ENCODE peak calls at places on chromosomes 1 and 21, in four cellular contexts. T, R, W and S are unnamed samples.

GRCh38 chr1:113140588-113141446 is 67.8 kb downstream of the LRIG2 start:
- DNase-seq in T (peak; percentile 64), R (peak; percentile 79), W (no peak), S (peak; percentile 55)

GRCh38 chr1:212700892-212701819 is 1.5 kb upstream of the BATF3 start:
- DNase-seq in T (peak; percentile 65), R (peak; percentile 51), W (peak; percentile 10), S (peak; percentile 55)

GRCh38 chr1:221419513-221420088 is 322.3 kb downstream of the DUSP10 start:
- DNase-seq in T (peak; percentile 60), R (no peak), W (no peak), S (no peak)

GRCh38 chr1:152946248-152946647 is 758 bp upstream of the SPRR5 start:
- DNase-seq in T (no peak), R (no peak), W (no peak), S (no peak)

GRCh38 chr21:25790122-25790951 is 55.6 kb downstream of the GABPA start:
- DNase-seq in T (peak; percentile 63), R (peak; percentile 40), W (no peak), S (no peak)

GRCh38 chr21:45819478-45820170 is 161.9 kb upstream of the COL6A1 start:
- DNase-seq in T (no peak), R (peak; percentile 73), W (no peak), S (no peak)

GRCh38 chr21:46385846-46386725 is 62.1 kb downstream of the PCNT start:
- DNase-seq in T (no peak), R (peak; percentile 53), W (no peak), S (peak; percentile 72)

GRCh38 chr1:8818325-8818775 is 910 bp upstream of the RERE start:
- DNase-seq in T (peak; percentile 93), R (peak; percentile 33), W (no peak), S (no peak)

GRCh38 chr1:112501810-112502641 is 6.7 kb upstream of the WNT2B start:
- DNase-seq in T (peak; percentile 71), R (peak; percentile 76), W (no peak), S (peak; percentile 77)

GRCh38 chr1:176994926-176995596 is 169.5 kb downstream of the ASTN1 start:
- DNase-seq in T (no peak), R (no peak), W (no peak), S (no peak)

GRCh38 chr1:27938488-27938887 is 3.7 kb downstream of the SMPDL3B start:
- DNase-seq in T (no peak), R (no peak), W (no peak), S (no peak)

GRCh38 chr1:171740987-171741871 is 636 bp downstream of the VAMP4 start:
- DNase-seq in T (peak; percentile 51), R (peak; percentile 21), W (no peak), S (peak; percentile 29)
- TF ChIP-seq CTCF in T (no peak), R (peak; percentile 5), W (peak; percentile 43), S (no peak)

GRCh38 chr1:190578015-190578414 is 100.4 kb upstream of the BRINP3 start:
- DNase-seq in T (no peak), R (peak; percentile 56), W (no peak), S (no peak)

GRCh38 chr1:190583862-190584261 is 106.2 kb upstream of the BRINP3 start:
- DNase-seq in T (no peak), R (no peak), W (no peak), S (no peak)

GRCh38 chr1:190578531-190578930 is 100.9 kb upstream of the BRINP3 start:
- DNase-seq in T (no peak), R (no peak), W (no peak), S (no peak)

GRCh38 chr1:190579517-190580193 is 102.0 kb upstream of the BRINP3 start:
- DNase-seq in T (peak; percentile 10), R (no peak), W (no peak), S (no peak)
- H3K4me3 ChIP-seq in T (no peak overlapping the region), R (no peak overlapping the region), W (no peak overlapping the region), S (no peak overlapping the region)

GRCh38 chr1:89276690-89277089 is 4.0 kb upstream of the GBP5 start:
- DNase-seq in T (no peak), R (no peak), W (no peak), S (no peak)
- H3K4me1 ChIP-seq in T (no peaks in the 10 kb centered on the region), R (no peaks in the 10 kb centered on the region), W (no peaks in the 10 kb centered on the region), S (peaks cover 3% of the 10 kb centered on the region)

GRCh38 chr1:48450505-48450904 is 21.5 kb downstream of the SPATA6 start:
- DNase-seq in T (peak; percentile 17), R (no peak), W (no peak), S (no peak)
- TF ChIP-seq CTCF in T (no peak), R (peak; percentile 3), W (peak; percentile 17), S (peak; percentile 4)

DNA sequence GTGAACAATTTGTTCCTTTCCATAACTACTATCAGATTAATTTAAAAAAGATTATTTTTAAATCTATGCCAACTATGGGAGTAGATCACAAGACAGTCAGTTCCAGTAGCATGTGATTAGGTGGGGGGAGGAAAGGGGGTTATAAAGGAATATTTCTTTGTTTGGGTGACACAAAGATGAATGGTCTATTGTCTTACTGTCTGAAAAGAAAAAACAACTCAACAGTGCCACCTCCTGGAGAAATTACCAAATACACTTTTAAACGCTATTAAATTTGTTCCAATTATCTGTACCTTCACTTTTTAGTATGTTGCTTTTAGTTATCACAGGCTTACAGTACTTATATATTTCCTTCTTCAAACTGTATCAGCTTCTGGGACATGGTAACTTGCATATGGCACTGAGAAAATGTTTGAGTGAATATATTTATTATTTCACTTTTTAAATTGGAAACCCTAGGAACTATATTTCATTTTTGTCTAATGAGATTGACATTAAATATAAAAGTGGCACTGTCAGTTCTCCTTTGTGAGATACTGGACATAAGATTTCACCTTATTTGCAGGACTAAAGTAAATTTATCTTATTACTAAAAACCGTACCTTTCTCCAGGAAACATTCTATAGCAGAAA is 1.7 kb upstream of the SORT1 start:
- DNase-seq in T (peak; percentile 83), R (peak; percentile 19), W (no peak), S (no peak)
- H3K4me3 ChIP-seq in T (no peak overlapping the region), R (no peak overlapping the region), W (no peak overlapping the region), S (no peak overlapping the region)

GRCh38 chr1:164765557-164765956 is 206.6 kb downstream of the PBX1 start:
- DNase-seq in T (no peak), R (no peak), W (no peak), S (no peak)
- H3K4me1 ChIP-seq in T (no peaks in the 10 kb centered on the region), R (no peaks in the 10 kb centered on the region), W (no peaks in the 10 kb centered on the region), S (peaks cover 15% of the 10 kb centered on the region)

DNA sequence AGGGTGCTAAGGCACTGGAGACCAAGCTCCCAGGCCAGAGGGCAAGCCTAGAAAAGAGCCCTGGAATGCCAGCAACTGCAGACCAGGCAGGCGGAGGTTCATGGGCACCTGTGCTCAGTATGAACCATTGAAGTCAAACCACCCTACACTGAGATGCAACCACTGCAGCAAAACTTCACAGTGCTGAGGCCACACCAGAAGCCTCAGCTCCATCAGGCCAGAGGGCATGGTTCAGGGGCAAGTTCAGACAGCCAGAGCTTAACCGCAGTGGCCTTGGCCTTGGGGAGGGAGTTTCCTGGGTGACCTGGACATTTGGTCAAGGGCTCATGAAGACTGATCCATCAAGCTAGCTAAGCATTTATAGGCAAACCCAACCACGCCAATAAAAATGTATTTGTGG is 7.1 kb downstream of the RCC2 start:
- DNase-seq in T (no peak), R (no peak), W (no peak), S (no peak)
- TF ChIP-seq CTCF in T (no peak), R (no peak), W (no peak), S (no peak)

GRCh38 chr1:206722751-206723499 is 38.2 kb downstream of the MAPKAPK2 start:
- DNase-seq in T (no peak), R (no peak), W (no peak), S (no peak)

GRCh38 chr1:206721454-206721853 is 36.7 kb downstream of the MAPKAPK2 start:
- DNase-seq in T (no peak), R (no peak), W (no peak), S (no peak)

GRCh38 chr1:206725053-206725963 is 40.6 kb downstream of the MAPKAPK2 start:
- DNase-seq in T (peak; percentile 31), R (peak; percentile 74), W (no peak), S (no peak)

GRCh38 chr1:206727981-206728380 is 42.6 kb upstream of the IL19 start:
- DNase-seq in T (no peak), R (no peak), W (no peak), S (no peak)

DNA sequence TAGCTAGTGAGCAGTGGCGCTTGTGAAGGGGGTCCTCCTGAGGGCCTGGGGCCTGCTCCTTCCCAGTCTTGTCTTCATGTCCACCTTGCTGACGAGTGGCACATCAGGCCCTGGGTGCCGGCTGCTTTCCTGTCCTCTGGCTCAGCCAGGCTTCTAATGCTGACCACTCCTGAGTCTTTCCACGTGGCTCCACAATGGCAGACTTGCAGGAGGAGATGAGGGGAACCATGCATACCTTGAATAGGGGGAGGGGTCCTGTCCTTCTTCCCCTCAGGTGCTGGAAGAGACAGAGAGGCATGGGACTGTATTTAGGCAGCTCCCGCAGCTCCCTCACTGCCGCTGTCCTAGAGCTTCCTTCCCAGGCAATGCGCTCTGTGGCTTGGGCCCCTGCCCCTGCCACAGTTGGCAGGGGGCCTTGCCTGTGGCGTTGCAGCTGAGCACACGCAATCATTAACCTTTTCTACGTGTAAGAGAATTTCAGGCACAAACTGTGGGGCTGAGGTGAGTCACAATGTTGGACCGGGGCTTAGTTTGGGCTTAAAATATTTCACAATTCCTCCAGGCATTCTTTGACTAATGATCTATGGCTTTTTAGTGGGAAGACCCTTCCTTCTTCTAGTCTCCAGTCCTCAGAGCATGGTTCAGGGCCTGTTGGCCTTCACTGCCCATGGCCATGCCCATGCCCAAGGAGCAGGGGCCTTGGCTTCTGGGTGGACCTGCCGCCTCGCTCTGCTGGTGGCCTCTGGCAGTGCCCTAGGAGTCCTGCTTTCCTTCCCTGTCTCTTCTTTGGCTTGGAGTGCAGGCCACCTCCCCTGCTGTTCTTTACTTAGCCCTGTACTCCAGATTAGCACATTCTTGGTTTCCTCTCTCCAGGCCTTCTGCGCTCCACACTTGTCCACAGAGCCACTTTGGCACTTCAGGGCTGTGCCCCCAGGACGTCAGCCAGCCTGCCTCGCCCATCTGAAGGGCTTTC is 39.1 kb downstream of the MAPKAPK2 start:
- DNase-seq in T (no peak), R (no peak), W (no peak), S (peak; percentile 81)
- H3K4me3 ChIP-seq in T (no peak overlapping the region), R (no peak overlapping the region), W (peak overlapping the region; percentile 27), S (peak overlapping the region; percentile 29)

GRCh38 chr1:1615256-1616044 is at the start of gene MIB2:
- DNase-seq in T (peak; percentile 95), R (peak; percentile 99), W (peak; percentile 74), S (peak; percentile 96)
- H3K4me1 ChIP-seq in T (peaks cover 16% of the 10 kb centered on the region), R (no peaks in the 10 kb centered on the region), W (peaks cover 15% of the 10 kb centered on the region), S (peaks cover 37% of the 10 kb centered on the region)